ENCODE peak calls at places on chromosomes 13 and 19, in ten cellular contexts. T is spleen; G is AG08395; O is memory B cell; I is iris pigment epithelial cell; B is AG04449; M is GM23248; W is naive thymus-derived CD4-positive, alpha-beta T cell; C is fibroblast of the aortic adventitia; F is thoracic aorta. S is an unnamed sample.

GRCh38 chr13:33349996-33350826 is 64.7 kb upstream of the STARD13 start:
- DNase-seq in W (no peak), G (peak), C (peak), I (peak), M (peak), T (peak), O (no peak), F (no peak), B (no peak), S (no peak)

GRCh38 chr13:112721198-112722104 is 31.6 kb downstream of the ATP11A start:
- DNase-seq in M (no peak), F (no peak), G (no peak), I (no peak), C (no peak), T (peak), O (no peak), B (no peak), W (no peak), S (no peak)

GRCh38 chr13:31119966-31120733 is 41.6 kb downstream of the HSPH1 start:
- DNase-seq in B (no peak), F (no peak), M (no peak), W (no peak), T (no peak), G (no peak), I (peak), C (peak), O (no peak), S (no peak)

GRCh38 chr19:34482380-34483250 is 1.1 kb downstream of the WTIP start:
- DNase-seq in G (peak), W (no peak), F (no peak), O (no peak), T (no peak), C (peak), M (peak), B (no peak), I (peak), S (peak)

GRCh38 chr19:7862413-7862951 is 11.7 kb downstream of the PRR36 start:
- DNase-seq in C (no peak), T (peak), B (no peak), F (no peak), W (peak), O (no peak), I (peak), M (peak), G (peak), S (no peak)

GRCh38 chr19:15584541-15585115 is 30.4 kb upstream of the CYP4F8 start:
- DNase-seq in M (peak), G (peak), W (peak), T (peak), B (no peak), I (peak), F (peak), C (peak), O (peak), S (peak)

GRCh38 chr19:5050016-5050656 is 81.2 kb downstream of the KDM4B start:
- DNase-seq in W (no peak), B (no peak), O (no peak), I (no peak), G (no peak), M (no peak), C (no peak), T (no peak), F (no peak), S (no peak)

GRCh38 chr13:77521595-77522367 is 13.7 kb upstream of the SCEL start:
- DNase-seq in F (no peak), T (no peak), O (no peak), I (peak), M (peak), C (peak), B (no peak), G (no peak), W (no peak), S (no peak)

GRCh38 chr19:48290341-48290922 is 20.6 kb downstream of the ZNF114 start:
- DNase-seq in M (peak), B (no peak), C (peak), F (no peak), I (peak), W (no peak), O (no peak), T (no peak), G (peak), S (no peak)

GRCh38 chr13:79392882-79393563 is 13.0 kb downstream of the RBM26 start:
- DNase-seq in T (no peak), G (peak), I (peak), B (no peak), W (peak), C (peak), O (no peak), M (peak), F (no peak), S (no peak)

GRCh38 chr13:45534604-45535003 is 69.9 kb downstream of the COG3 start:
- DNase-seq in T (no peak), F (no peak), B (no peak), M (no peak), C (no peak), O (no peak), W (no peak), G (no peak), I (no peak), S (no peak)

GRCh38 chr13:46575843-46576242 is 22.9 kb downstream of the LRCH1 start:
- DNase-seq in C (peak), M (peak), W (no peak), O (no peak), G (peak), I (peak), B (peak), T (no peak), F (no peak), S (no peak)

GRCh38 chr19:4524808-4525562 is 6.7 kb upstream of the PLIN4 start:
- DNase-seq in M (peak), B (no peak), I (peak), G (peak), O (peak), F (no peak), C (peak), W (peak), T (peak), S (peak)

GRCh38 chr13:33519561-33520479 is 234.3 kb upstream of the STARD13 start:
- DNase-seq in W (no peak), C (peak), T (no peak), F (no peak), O (no peak), G (peak), B (peak), M (peak), I (peak), S (no peak)

GRCh38 chr13:101181076-101181685 is 235.1 kb downstream of the NALCN start:
- DNase-seq in C (no peak), W (no peak), O (no peak), B (no peak), G (no peak), I (no peak), F (no peak), T (no peak), M (no peak), S (no peak)

GRCh38 chr19:35247526-35248309 is 1.1 kb upstream of the LSR start:
- DNase-seq in M (no peak), F (no peak), W (no peak), C (no peak), B (no peak), I (no peak), G (no peak), O (peak), T (peak), S (no peak)

GRCh38 chr19:58543826-58544590 is at the start of gene TRIM28:
- DNase-seq in I (peak), C (peak), O (peak), G (peak), T (peak), M (peak), F (peak), W (peak), B (peak), S (peak)

GRCh38 chr19:19342086-19343015 is 21.7 kb downstream of the MAU2 start:
- DNase-seq in O (no peak), W (no peak), T (no peak), F (no peak), M (peak), G (peak), B (no peak), I (peak), C (peak), S (peak)

S was measured in posterior cingulate gyrus.